ENCODE peak calls at places on chromosomes 7 and 10, in seven cellular contexts. D is adrenal gland, O is spleen, G is choroid plexus epithelial cell, Z is lung, U is OCI-LY7, P is tibial nerve. V is an unnamed sample.

GRCh38 chr7:33040803-33041516 is 21.6 kb downstream of the NT5C3A start:
- DNase-seq in D (peak), O (no peak), G (peak), Z (peak), U (peak), P (no peak), V (peak)

GRCh38 chr7:141944811-141945210 is 2.0 kb downstream of the CLEC5A start:
- DNase-seq in D (no peak), O (no peak), G (no peak), Z (no peak), U (no peak), P (no peak), V (no peak)

GRCh38 chr10:49141541-49142332 is 7.9 kb upstream of the FAM170B start:
- DNase-seq in D (no peak), O (no peak), G (no peak), Z (no peak), U (no peak), P (no peak), V (no peak)

GRCh38 chr10:53166325-53166724 is 393.7 kb upstream of the MBL2 start:
- DNase-seq in D (no peak), O (no peak), G (no peak), Z (no peak), U (no peak), P (no peak), V (no peak)

GRCh38 chr10:98534046-98534445 is 87.3 kb upstream of the HPS1 start:
- DNase-seq in D (no peak), O (no peak), G (no peak), Z (no peak), U (no peak), P (no peak), V (no peak)

GRCh38 chr10:79400567-79401004 is 44.8 kb downstream of the ZCCHC24 start:
- DNase-seq in D (peak), O (peak), G (peak), Z (no peak), U (peak), P (no peak), V (peak)

GRCh38 chr7:84949067-84949466 is 237.8 kb downstream of the SEMA3D start:
- DNase-seq in D (no peak), O (no peak), G (peak), Z (no peak), U (no peak), P (no peak), V (peak)

GRCh38 chr7:101538596-101539459 is 90.3 kb downstream of the MYL10 start:
- DNase-seq in D (peak), O (peak), G (peak), Z (peak), U (peak), P (peak), V (peak)

GRCh38 chr10:103451871-103452713 is at the start of gene CALHM2:
- DNase-seq in D (peak), O (peak), G (peak), Z (peak), U (no peak), P (peak), V (peak)

GRCh38 chr10:94440096-94440495 is 37.8 kb downstream of the TBC1D12 start:
- DNase-seq in D (no peak), O (no peak), G (no peak), Z (no peak), U (no peak), P (no peak), V (no peak)

GRCh38 chr10:18378766-18379165 is 238.5 kb downstream of the CACNB2 start:
- DNase-seq in D (no peak), O (no peak), G (no peak), Z (no peak), U (no peak), P (no peak), V (no peak)

GRCh38 chr7:122457969-122458368 is 153.4 kb upstream of the FEZF1 start:
- DNase-seq in D (no peak), O (no peak), G (no peak), Z (no peak), U (no peak), P (no peak), V (no peak)
- H3K4me3 ChIP-seq in D (no peak), O (no peak), G (no peak), Z (no peak), U (no peak), P (no peak), V (no peak)

GRCh38 chr7:64098-64521 is 128.3 kb upstream of the FAM20C start:
- DNase-seq in D (peak), O (peak), G (peak), Z (no peak), U (peak), P (peak), V (peak)
- TF ChIP-seq CTCF in D (peak), O (peak), G (peak), Z (no peak), U (peak), P (peak), V (peak)

GRCh38 chr7:95394370-95394769 is 1.8 kb downstream of the PON3 start:
- DNase-seq in D (no peak), O (no peak), G (no peak), Z (no peak), U (no peak), P (no peak), V (no peak)
- H3K4me3 ChIP-seq in D (no peak), O (no peak), G (no peak), Z (no peak), U (no peak), P (no peak), V (no peak)

DNA sequence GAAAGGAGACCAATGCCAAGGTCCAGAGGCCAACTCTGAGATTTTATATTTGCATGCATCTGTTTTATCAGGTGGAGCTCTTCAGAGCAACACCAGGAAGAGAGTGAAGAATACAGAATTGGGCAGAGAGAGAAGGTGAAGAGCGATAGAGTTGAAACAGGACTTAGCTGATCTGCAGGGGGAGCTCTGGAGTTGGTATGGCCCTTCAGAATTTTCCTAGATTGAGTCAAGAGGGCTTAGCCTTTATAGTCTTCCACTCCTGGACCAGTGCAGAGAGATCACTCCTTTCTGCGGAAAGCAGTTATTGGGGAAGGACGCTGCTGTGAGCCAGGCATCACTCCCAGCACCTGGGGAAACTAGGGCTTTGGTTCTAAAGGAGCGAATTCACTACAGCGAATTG is 105.0 kb upstream of the DGKB start:
- DNase-seq in D (no peak), O (no peak), G (peak), Z (no peak), U (no peak), P (no peak), V (no peak)
- TF ChIP-seq CTCF in D (no peak), O (no peak), G (peak), Z (no peak), U (peak), P (no peak), V (peak)

GRCh38 chr7:105691692-105692564 is 110.6 kb upstream of the EFCAB10 start:
- DNase-seq in D (peak), O (peak), G (peak), Z (peak), U (peak), P (peak), V (peak)

GRCh38 chr7:105691029-105691691 is 109.9 kb upstream of the EFCAB10 start:
- DNase-seq in D (peak), O (no peak), G (peak), Z (no peak), U (no peak), P (no peak), V (peak)

GRCh38 chr7:105689093-105689819 is 108.0 kb upstream of the EFCAB10 start:
- DNase-seq in D (no peak), O (no peak), G (no peak), Z (no peak), U (no peak), P (no peak), V (no peak)

GRCh38 chr7:105688617-105689016 is 107.3 kb upstream of the EFCAB10 start:
- DNase-seq in D (no peak), O (no peak), G (no peak), Z (no peak), U (no peak), P (no peak), V (no peak)

GRCh38 chr7:105690286-105690915 is 109.1 kb upstream of the EFCAB10 start:
- DNase-seq in D (no peak), O (no peak), G (no peak), Z (no peak), U (no peak), P (no peak), V (peak)
- H3K4me3 ChIP-seq in D (no peak), O (peak), G (no peak), Z (no peak), U (no peak), P (peak), V (peak)

GRCh38 chr7:46742608-46743000 is 821.5 kb upstream of the IGFBP3 start:
- DNase-seq in D (no peak), O (no peak), G (peak), Z (no peak), U (no peak), P (no peak), V (peak)

GRCh38 chr7:46744957-46745699 is 824.1 kb upstream of the IGFBP3 start:
- DNase-seq in D (no peak), O (no peak), G (no peak), Z (no peak), U (no peak), P (no peak), V (no peak)

GRCh38 chr7:46747222-46747621 is 826.1 kb upstream of the IGFBP3 start:
- DNase-seq in D (no peak), O (no peak), G (no peak), Z (no peak), U (no peak), P (no peak), V (peak)

GRCh38 chr7:46747869-46748576 is 827.0 kb upstream of the IGFBP3 start:
- DNase-seq in D (no peak), O (no peak), G (no peak), Z (no peak), U (no peak), P (no peak), V (peak)

DNA sequence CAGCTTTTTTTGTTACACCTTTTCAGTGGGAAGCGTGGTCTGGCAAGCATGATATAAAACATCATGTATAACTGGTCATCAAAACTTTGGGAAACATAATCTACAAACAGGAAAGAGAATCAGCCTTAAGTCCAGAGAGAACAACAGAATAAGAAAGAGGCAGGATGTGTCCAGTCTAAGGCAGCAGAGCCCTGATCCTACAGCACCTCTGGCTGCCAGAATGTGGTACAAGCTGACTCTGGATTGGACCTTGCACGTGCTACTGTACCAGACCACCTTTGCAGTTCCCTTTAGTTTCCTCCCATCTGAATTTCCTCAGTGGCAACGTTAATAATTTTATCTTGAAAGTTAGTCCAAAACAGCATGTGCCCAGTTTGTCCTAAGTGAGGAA is 824.6 kb upstream of the IGFBP3 start:
- DNase-seq in D (no peak), O (no peak), G (peak), Z (no peak), U (no peak), P (no peak), V (no peak)
- TF ChIP-seq CTCF in D (no peak), O (no peak), G (peak), Z (no peak), U (no peak), P (no peak), V (peak)

GRCh38 chr7:100019908-100020307 is 4.5 kb downstream of the ZKSCAN1 start:
- DNase-seq in D (no peak), O (no peak), G (no peak), Z (no peak), U (no peak), P (no peak), V (no peak)

GRCh38 chr7:100015232-100016208 is at the start of gene ZKSCAN1:
- DNase-seq in D (peak), O (peak), G (peak), Z (peak), U (peak), P (peak), V (peak)

GRCh38 chr7:100017300-100017699 is 1.9 kb downstream of the ZKSCAN1 start:
- DNase-seq in D (peak), O (no peak), G (no peak), Z (no peak), U (no peak), P (no peak), V (peak)

GRCh38 chr7:100016209-100016901 is 959 bp downstream of the ZKSCAN1 start:
- DNase-seq in D (peak), O (no peak), G (peak), Z (no peak), U (no peak), P (no peak), V (peak)

DNA sequence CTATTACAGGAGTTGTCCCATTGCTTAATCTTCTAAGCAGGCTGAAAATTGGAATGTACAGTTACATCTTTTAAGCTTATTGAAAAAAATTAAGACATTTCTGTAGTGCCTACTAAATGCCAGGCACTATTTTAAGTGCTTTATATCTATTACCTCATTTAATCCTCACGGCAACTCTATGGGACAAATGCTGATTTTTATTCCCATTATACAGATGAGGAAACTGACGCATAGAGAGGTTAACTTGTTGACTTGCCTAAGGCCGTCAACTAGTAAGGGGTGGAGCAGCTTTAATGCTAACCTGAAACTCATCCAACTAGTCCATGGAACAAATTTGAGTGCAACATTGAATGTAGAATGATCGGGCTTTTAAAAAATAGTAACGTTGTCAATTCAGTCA is 2.5 kb downstream of the ZKSCAN1 start:
- DNase-seq in D (no peak), O (no peak), G (no peak), Z (no peak), U (no peak), P (no peak), V (peak)
- H3K4me3 ChIP-seq in D (no peak), O (no peak), G (no peak), Z (no peak), U (no peak), P (no peak), V (no peak)

DNA sequence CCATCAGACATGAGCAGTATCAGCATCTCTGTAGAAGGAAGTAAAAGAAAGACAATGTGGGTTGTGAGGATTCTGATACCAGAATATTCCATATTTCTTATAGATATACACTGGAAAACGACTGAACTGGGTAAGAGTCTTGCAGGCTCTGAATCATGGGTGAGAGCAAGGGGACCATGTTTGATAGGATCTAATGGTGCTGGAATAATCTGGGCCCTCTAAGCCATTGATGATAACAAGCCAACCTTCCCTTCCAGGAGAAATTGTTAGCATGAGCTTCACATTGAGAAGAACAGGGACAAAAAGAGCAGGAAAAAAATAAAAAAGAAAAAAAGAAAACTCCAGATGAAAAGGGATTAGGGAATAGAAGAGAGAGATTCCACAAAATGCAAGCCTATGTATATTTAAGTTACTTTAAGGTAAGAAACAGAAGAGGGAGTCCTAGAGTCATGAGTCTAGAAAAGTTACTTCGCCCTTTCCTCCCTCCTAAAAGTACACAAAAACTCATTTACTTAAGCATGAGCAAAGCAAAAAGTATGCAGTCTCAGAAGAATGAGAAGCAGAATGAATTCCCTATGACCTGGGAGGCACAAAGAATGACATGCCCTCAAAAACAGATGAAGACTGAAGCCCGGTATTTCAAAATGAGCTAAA is 181.9 kb downstream of the TMEM26 start:
- DNase-seq in D (no peak), O (no peak), G (peak), Z (no peak), U (no peak), P (no peak), V (peak)
- TF ChIP-seq CTCF in D (no peak), O (no peak), G (peak), Z (no peak), U (no peak), P (no peak), V (peak)

DNA sequence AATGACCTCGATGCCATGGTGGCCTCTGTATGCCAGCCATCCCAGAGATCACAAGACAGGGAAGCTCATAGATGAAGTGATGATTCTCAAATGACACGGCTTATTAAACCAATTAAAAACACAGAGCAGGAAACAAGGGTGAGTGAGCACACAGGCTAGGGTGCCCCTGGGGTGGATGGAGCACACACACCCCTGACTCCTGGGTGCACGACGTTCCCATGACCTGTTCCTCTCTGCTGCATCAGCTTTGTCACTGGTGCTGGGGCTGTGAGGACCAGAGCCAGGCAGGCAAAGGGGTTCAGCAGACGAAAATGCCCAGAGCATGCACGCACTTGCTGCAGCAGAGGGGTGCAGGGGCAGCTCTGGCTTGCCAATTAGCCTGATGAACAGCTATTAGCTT is 86.5 kb upstream of the LRRC4 start:
- DNase-seq in D (no peak), O (peak), G (no peak), Z (no peak), U (peak), P (no peak), V (no peak)
- H3K4me3 ChIP-seq in D (no peak), O (no peak), G (no peak), Z (no peak), U (no peak), P (no peak), V (no peak)

GRCh38 chr7:20113423-20114027 is 103.7 kb downstream of the MACC1 start:
- DNase-seq in D (no peak), O (no peak), G (no peak), Z (no peak), U (peak), P (no peak), V (no peak)
- TF ChIP-seq CTCF in D (no peak), O (no peak), G (no peak), Z (no peak), U (no peak), P (no peak), V (no peak)